ENCODE peak calls at places on chromosome 12, in nine cellular contexts. A is Calu3; G is NCI-H1105 treated with DMSO at 0.1 percent for 48 hours; P is stimulated activated CD4-positive, alpha-beta T cell treated with anti-CD3 and anti-CD28 coated beads, TNF-alpha, amount 100 ng/mL, for 48 hours; U is ELF-1; J is epithelial cell of proximal tubule; T is fibroblast of the conjunctiva; B is activated T-helper 1 cell treated with anti-CD3 and anti-CD28 coated beads, Interleukin-2, amount 50 U/mL, for 16 hours; Q is CD8-positive, alpha-beta memory T cell. H is an unnamed sample.
A peak's percentile ranks its signal among the peaks of the same experiment; 100 is the strongest.

GRCh38 chr12:42729532-42729895 is 140.0 kb upstream of the PRICKLE1 start:
- DNase-seq in A (peak; percentile 14), G (no peak), P (no peak), U (no peak), J (no peak), T (no peak), B (no peak), Q (no peak), H (no peak)

GRCh38 chr12:76012656-76013055 is 18.9 kb downstream of the PHLDA1 start:
- DNase-seq in A (no peak), G (no peak), P (no peak), U (no peak), J (no peak), T (no peak), B (no peak), Q (no peak), H (no peak)

GRCh38 chr12:132309162-132310086 is 20.0 kb downstream of the GALNT9 start:
- DNase-seq in A (no peak), G (no peak), P (no peak), U (no peak), J (no peak), T (no peak), B (no peak), Q (no peak), H (no peak)

GRCh38 chr12:94265966-94266365 is 117.6 kb downstream of the PLXNC1 start:
- DNase-seq in A (no peak), G (no peak), P (no peak), U (no peak), J (no peak), T (no peak), B (no peak), Q (no peak), H (no peak)

GRCh38 chr12:116714175-116714574 is 23.7 kb downstream of the SPRING1 start:
- DNase-seq in A (no peak), G (no peak), P (no peak), U (no peak), J (no peak), T (no peak), B (no peak), Q (no peak), H (no peak)

GRCh38 chr12:6824962-6825381 is 3.2 kb upstream of the P3H3 start:
- DNase-seq in A (no peak), G (no peak), P (no peak), U (peak; percentile 11), J (no peak), T (no peak), B (no peak), Q (no peak), H (no peak)

GRCh38 chr12:120252071-120252906 is 13.2 kb downstream of the PXN start:
- DNase-seq in A (no peak), G (no peak), P (peak; percentile 68), U (no peak), J (no peak), T (no peak), B (peak; percentile 61), Q (peak; percentile 69), H (no peak)

GRCh38 chr12:84701966-84702365 is 210.6 kb downstream of the SLC6A15 start:
- DNase-seq in A (no peak), G (no peak), P (no peak), U (no peak), J (no peak), T (no peak), B (no peak), Q (no peak), H (no peak)

GRCh38 chr12:100219328-100220109 is 18.9 kb downstream of the ACTR6 start:
- DNase-seq in A (no peak), G (no peak), P (no peak), U (no peak), J (no peak), T (no peak), B (no peak), Q (no peak), H (no peak)

GRCh38 chr12:117118838-117119591 is 19.8 kb upstream of the TESC start:
- DNase-seq in A (no peak), G (no peak), P (no peak), U (peak; percentile 44), J (no peak), T (no peak), B (no peak), Q (no peak), H (no peak)

GRCh38 chr12:29944269-29945000 is 160.7 kb upstream of the TMTC1 start:
- DNase-seq in A (no peak), G (no peak), P (no peak), U (no peak), J (no peak), T (no peak), B (no peak), Q (no peak), H (no peak)

GRCh38 chr12:72632286-72632685 is 360.1 kb downstream of the TRHDE start:
- DNase-seq in A (no peak), G (peak; percentile 48), P (no peak), U (no peak), J (no peak), T (no peak), B (no peak), Q (no peak), H (no peak)

GRCh38 chr12:122203301-122203967 is at the start of gene B3GNT4:
- DNase-seq in A (peak; percentile 78), G (peak; percentile 54), P (peak; percentile 38), U (peak; percentile 74), J (no peak), T (no peak), B (peak; percentile 42), Q (peak; percentile 65), H (peak; percentile 77)

GRCh38 chr12:114679452-114679875 is 4.5 kb downstream of the TBX3 start:
- DNase-seq in A (no peak), G (no peak), P (no peak), U (peak; percentile 42), J (no peak), T (no peak), B (no peak), Q (no peak), H (no peak)

GRCh38 chr12:91332305-91332704 is 149.7 kb upstream of the DCN start:
- DNase-seq in A (no peak), G (peak; percentile 32), P (no peak), U (no peak), J (no peak), T (no peak), B (no peak), Q (no peak), H (no peak)

GRCh38 chr12:171743-172705 is 41.9 kb downstream of the SLC6A12 start:
- DNase-seq in A (no peak), G (no peak), P (no peak), U (no peak), J (no peak), T (no peak), B (no peak), Q (no peak), H (peak; percentile 67)

GRCh38 chr12:112121780-112122565 is 3.4 kb upstream of the TRAFD1 start:
- DNase-seq in A (no peak), G (peak; percentile 31), P (no peak), U (peak; percentile 68), J (no peak), T (peak; percentile 62), B (no peak), Q (no peak), H (peak; percentile 64)

GRCh38 chr12:50690923-50691322 is 73.0 kb upstream of the ATF1 start:
- DNase-seq in A (no peak), G (peak; percentile 5), P (no peak), U (no peak), J (peak; percentile 26), T (no peak), B (no peak), Q (no peak), H (no peak)

GRCh38 chr12:31201382-31201781 is 124.6 kb downstream of the SINHCAF start:
- DNase-seq in A (no peak), G (no peak), P (no peak), U (no peak), J (no peak), T (no peak), B (no peak), Q (no peak), H (no peak)

GRCh38 chr12:22101749-22102243 is 55.8 kb downstream of the CMAS start:
- DNase-seq in A (peak; percentile 11), G (no peak), P (no peak), U (no peak), J (no peak), T (peak; percentile 71), B (no peak), Q (no peak), H (peak; percentile 10)

GRCh38 chr12:12661086-12661485 is 34.9 kb downstream of the GPR19 start:
- DNase-seq in A (no peak), G (no peak), P (no peak), U (no peak), J (peak; percentile 29), T (peak; percentile 59), B (no peak), Q (no peak), H (no peak)

GRCh38 chr12:115294443-115295133 is 610.6 kb upstream of the TBX3 start:
- DNase-seq in A (no peak), G (no peak), P (no peak), U (no peak), J (no peak), T (peak; percentile 23), B (no peak), Q (no peak), H (no peak)

GRCh38 chr12:41151789-41152188 is 36.3 kb upstream of the PDZRN4 start:
- DNase-seq in A (no peak), G (no peak), P (no peak), U (no peak), J (no peak), T (no peak), B (no peak), Q (no peak), H (no peak)

GRCh38 chr12:5003025-5003666 is 40.5 kb upstream of the KCNA5 start:
- DNase-seq in A (peak; percentile 72), G (peak; percentile 77), P (peak; percentile 26), U (peak; percentile 83), J (no peak), T (peak; percentile 36), B (peak; percentile 4), Q (peak; percentile 3), H (peak; percentile 68)

GRCh38 chr12:79155703-79156102 is 291.1 kb downstream of the SYT1 start:
- DNase-seq in A (no peak), G (no peak), P (no peak), U (no peak), J (no peak), T (no peak), B (no peak), Q (no peak), H (no peak)

GRCh38 chr12:4607056-4607455 is 41.8 kb downstream of the AKAP3 start:
- DNase-seq in A (no peak), G (no peak), P (no peak), U (no peak), J (no peak), T (no peak), B (no peak), Q (no peak), H (no peak)

GRCh38 chr12:92442782-92443181 is 260.0 kb upstream of the PLEKHG7 start:
- DNase-seq in A (peak; percentile 33), G (no peak), P (no peak), U (no peak), J (no peak), T (peak; percentile 42), B (no peak), Q (no peak), H (no peak)

GRCh38 chr12:127162307-127162706 is 1104.7 kb upstream of the TMEM132C start:
- DNase-seq in A (no peak), G (no peak), P (no peak), U (no peak), J (no peak), T (no peak), B (no peak), Q (no peak), H (no peak)

GRCh38 chr12:57610553-57611115 is 601 bp upstream of the ARHGEF25 start:
- DNase-seq in A (no peak), G (peak; percentile 20), P (no peak), U (no peak), J (no peak), T (no peak), B (no peak), Q (no peak), H (peak; percentile 59)

GRCh38 chr12:93099777-93100176 is 170.7 kb upstream of the EEA1 start:
- DNase-seq in A (no peak), G (no peak), P (no peak), U (no peak), J (no peak), T (no peak), B (no peak), Q (no peak), H (no peak)

GRCh38 chr12:118063567-118064391 is 2.8 kb upstream of the WSB2 start:
- DNase-seq in A (no peak), G (no peak), P (no peak), U (no peak), J (no peak), T (no peak), B (no peak), Q (no peak), H (no peak)

H was measured in transverse colon.